ENCODE peak calls at places on chromosomes 5 and 9, in six cellular contexts. Q is A549, A is pancreas, S is aorta, M is gastrocnemius medialis, Z is tibial artery. J is an unnamed sample. For H3K9me3 and H3K4me1, the result is how much of the 10 kb centered on the place peaks cover.

GRCh38 chr5:176446884-176447537 is 1.2 kb upstream of the FAF2 start:
- DNase-seq in Q (no peak), A (peak), S (peak), M (no peak), Z (peak), J (no peak)

GRCh38 chr9:94874316-94874715 is 147.8 kb downstream of the AOPEP start:
- DNase-seq in Q (no peak), A (no peak), S (no peak), M (no peak), Z (no peak), J (no peak)

GRCh38 chr5:58886315-58887207 is 303.7 kb downstream of the RAB3C start:
- DNase-seq in Q (peak), A (peak), S (peak), M (peak), Z (peak), J (peak)

GRCh38 chr5:79069488-79070001 is at the start of the genes BHMT2 and DMGDH:
- DNase-seq in Q (no peak), A (peak), S (peak), M (no peak), Z (peak), J (no peak)

GRCh38 chr9:124280176-124280691 is 22.5 kb downstream of the NEK6 start:
- DNase-seq in Q (no peak), A (no peak), S (peak), M (no peak), Z (peak), J (peak)

GRCh38 chr9:130992059-130993032 is 16.6 kb upstream of the LAMC3 start:
- DNase-seq in Q (no peak), A (no peak), S (peak), M (no peak), Z (no peak), J (no peak)

GRCh38 chr5:1429066-1429465 is 16.2 kb downstream of the SLC6A3 start:
- DNase-seq in Q (no peak), A (no peak), S (peak), M (no peak), Z (peak), J (no peak)

GRCh38 chr9:109604788-109605187 is 106.7 kb upstream of the PTPN3 start:
- DNase-seq in Q (no peak), A (no peak), S (no peak), M (no peak), Z (no peak), J (no peak)

GRCh38 chr5:152349683-152350526 is 55.2 kb downstream of the NMUR2 start:
- DNase-seq in Q (peak), A (peak), S (peak), M (no peak), Z (no peak), J (peak)

GRCh38 chr5:170757182-170757601 is 26.3 kb upstream of the GABRP start:
- DNase-seq in Q (peak), A (no peak), S (no peak), M (no peak), Z (no peak), J (no peak)

GRCh38 chr5:173772407-173773059 is 115.6 kb upstream of the CPEB4 start:
- DNase-seq in Q (no peak), A (no peak), S (no peak), M (no peak), Z (no peak), J (no peak)

GRCh38 chr5:3451961-3452360 is 143.7 kb upstream of the IRX1 start:
- DNase-seq in Q (no peak), A (no peak), S (no peak), M (no peak), Z (no peak), J (no peak)

GRCh38 chr9:122036988-122037387 is 56.1 kb downstream of the TTLL11 start:
- DNase-seq in Q (no peak), A (no peak), S (no peak), M (no peak), Z (no peak), J (no peak)

GRCh38 chr5:170362625-170363024 is 26.5 kb downstream of the KCNMB1 start:
- DNase-seq in Q (no peak), A (no peak), S (no peak), M (no peak), Z (no peak), J (no peak)

GRCh38 chr9:86099695-86100364 is 472 bp upstream of the GOLM1 start:
- DNase-seq in Q (peak), A (no peak), S (peak), M (no peak), Z (no peak), J (no peak)

GRCh38 chr5:159332800-159333563 is 2.7 kb upstream of the IL12B start:
- DNase-seq in Q (no peak), A (no peak), S (no peak), M (no peak), Z (no peak), J (no peak)

GRCh38 chr5:150394103-150394502 is 18.6 kb downstream of the CD74 start:
- DNase-seq in Q (peak), A (no peak), S (no peak), M (no peak), Z (no peak), J (no peak)

GRCh38 chr9:133714606-133715294 is 23.4 kb downstream of the SARDH start:
- DNase-seq in Q (no peak), A (peak), S (peak), M (peak), Z (peak), J (peak)

GRCh38 chr5:141762316-141762715 is 80.3 kb upstream of the ARAP3 start:
- DNase-seq in Q (no peak), A (no peak), S (no peak), M (no peak), Z (no peak), J (no peak)

GRCh38 chr9:127686461-127687393 is 20.1 kb upstream of the CFAP157 start:
- DNase-seq in Q (no peak), A (no peak), S (no peak), M (no peak), Z (no peak), J (no peak)

GRCh38 chr9:128341435-128341849 is 1.1 kb downstream of the SLC27A4 start:
- DNase-seq in Q (peak), A (no peak), S (peak), M (peak), Z (peak), J (no peak)

GRCh38 chr5:103117471-103117991 is 2.4 kb downstream of the GIN1 start:
- DNase-seq in Q (no peak), A (no peak), S (no peak), M (no peak), Z (no peak), J (no peak)

GRCh38 chr9:76159288-76159926 is 234.8 kb downstream of the RFK start:
- DNase-seq in Q (no peak), A (no peak), S (no peak), M (no peak), Z (no peak), J (no peak)

GRCh38 chr5:55773057-55773456 is 35.2 kb downstream of the DDX4 start:
- DNase-seq in Q (no peak), A (no peak), S (no peak), M (no peak), Z (no peak), J (no peak)

GRCh38 chr9:109734814-109735213 is 45.2 kb upstream of the PALM2AKAP2 start:
- DNase-seq in Q (no peak), A (no peak), S (no peak), M (no peak), Z (no peak), J (no peak)

GRCh38 chr5:67880876-67881275 is 334.7 kb upstream of the PIK3R1 start:
- DNase-seq in Q (no peak), A (no peak), S (no peak), M (no peak), Z (no peak), J (no peak)

GRCh38 chr5:107698286-107698685 is 27.5 kb upstream of the EFNA5 start:
- DNase-seq in Q (no peak), A (no peak), S (no peak), M (no peak), Z (no peak), J (no peak)

GRCh38 chr5:75640395-75640794 is 29.1 kb downstream of the ANKDD1B start:
- DNase-seq in Q (no peak), A (no peak), S (no peak), M (no peak), Z (no peak), J (no peak)

GRCh38 chr9:130332384-130332926 is 66.9 kb downstream of the HMCN2 start:
- DNase-seq in Q (no peak), A (no peak), S (no peak), M (no peak), Z (no peak), J (peak)

GRCh38 chr5:57551974-57552537 is 69.4 kb upstream of the ACTBL2 start:
- DNase-seq in Q (no peak), A (no peak), S (no peak), M (no peak), Z (no peak), J (no peak)

GRCh38 chr5:132181011-132181629 is 46.5 kb downstream of the P4HA2 start:
- DNase-seq in Q (no peak), A (peak), S (no peak), M (no peak), Z (no peak), J (no peak)

GRCh38 chr5:177592010-177592834 is at the start of gene TMED9:
- DNase-seq in Q (peak), A (peak), S (peak), M (peak), Z (peak), J (peak)

GRCh38 chr5:168328804-168329203 is 37.4 kb downstream of the WWC1 start:
- DNase-seq in Q (peak), A (no peak), S (no peak), M (no peak), Z (peak), J (no peak)

GRCh38 chr9:137972355-137972987 is 94.9 kb downstream of the CACNA1B start:
- DNase-seq in Q (no peak), A (no peak), S (no peak), M (no peak), Z (peak), J (peak)

GRCh38 chr9:96784021-96784420 is 6.1 kb upstream of the ZNF510 start:
- DNase-seq in Q (no peak), A (no peak), S (no peak), M (no peak), Z (no peak), J (no peak)
- H3K9me3 ChIP-seq in Q (half or more), A (under half), S (under half), M (under half), Z (under half), J (under half)

GRCh38 chr9:33288235-33288634 is 2.1 kb upstream of the NFX1 start:
- DNase-seq in Q (no peak), A (peak), S (no peak), M (no peak), Z (no peak), J (no peak)

GRCh38 chr9:33289501-33289900 is 815 bp upstream of the NFX1 start:
- DNase-seq in Q (no peak), A (peak), S (no peak), M (no peak), Z (peak), J (peak)

GRCh38 chr9:33290247-33290993 is at the start of gene NFX1:
- DNase-seq in Q (peak), A (peak), S (peak), M (peak), Z (peak), J (peak)

GRCh38 chr9:33289936-33290246 is 425 bp upstream of the NFX1 start:
- DNase-seq in Q (no peak), A (no peak), S (no peak), M (no peak), Z (no peak), J (no peak)

GRCh38 chr9:33288828-33289483 is 1.4 kb upstream of the NFX1 start:
- DNase-seq in Q (no peak), A (peak), S (no peak), M (peak), Z (peak), J (no peak)
- H3K4me3 ChIP-seq in Q (no peak), A (peak), S (no peak), M (no peak), Z (peak), J (no peak)

GRCh38 chr5:138032572-138033274 is at the start of gene FAM13B:
- DNase-seq in Q (peak), A (peak), S (peak), M (peak), Z (peak), J (peak)

GRCh38 chr5:138033275-138033808 is 463 bp upstream of the FAM13B start:
- DNase-seq in Q (no peak), A (no peak), S (no peak), M (no peak), Z (no peak), J (no peak)

GRCh38 chr5:138032028-138032571 is 779 bp downstream of the FAM13B start:
- DNase-seq in Q (peak), A (no peak), S (peak), M (peak), Z (peak), J (peak)

GRCh38 chr5:138029501-138029900 is 3.4 kb downstream of the FAM13B start:
- DNase-seq in Q (no peak), A (no peak), S (no peak), M (no peak), Z (no peak), J (no peak)

DNA sequence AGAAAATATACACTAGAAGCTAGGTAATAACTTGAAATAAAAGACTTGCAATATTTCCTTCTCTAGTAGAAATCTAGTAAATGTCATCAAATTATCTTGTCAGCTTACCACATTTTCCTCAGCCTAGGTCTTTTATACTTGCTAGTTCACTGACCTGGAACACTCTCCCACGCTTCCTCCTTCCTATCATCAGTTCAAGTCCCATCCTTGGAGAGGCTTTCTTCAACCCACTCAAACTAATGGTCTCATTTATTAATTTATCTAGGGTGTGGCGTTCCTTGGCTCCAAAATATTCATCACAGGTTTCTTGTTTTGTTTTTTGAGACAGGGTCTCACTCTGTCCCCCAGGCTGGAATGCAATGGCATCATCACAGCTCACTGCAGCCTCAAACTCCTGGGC is 2.9 kb downstream of the FAM13B start:
- DNase-seq in Q (no peak), A (no peak), S (no peak), M (no peak), Z (no peak), J (no peak)
- H3K4me1 ChIP-seq in Q (under half), A (under half), S (under half), M (under half), Z (under half), J (half or more)

GRCh38 chr5:42526179-42526578 is 102.9 kb downstream of the GHR start:
- DNase-seq in Q (no peak), A (no peak), S (no peak), M (no peak), Z (no peak), J (no peak)
- H3K9me3 ChIP-seq in Q (under half), A (under half), S (under half), M (under half), Z (under half), J (under half)

J was measured in upper lobe of right lung.